ENCODE peak calls at places on chromosomes 4 and X, in four cellular contexts. F is esophagus squamous epithelium; P is activated naive CD8-positive, alpha-beta T cell treated with anti-CD3 and anti-CD28 coated beads, Interleukin-2, amount 50 U/mL, for 24 hours; H is GM23338. E is an unnamed sample.

GRCh38 chr4:6657242-6658203 is 17.0 kb downstream of the MRFAP1 start:
- DNase-seq in F (no peak), P (no peak), H (no peak), E (no peak)

GRCh38 chrX:49934148-49934547 is 11.8 kb downstream of the CLCN5 start:
- DNase-seq in F (no peak), P (no peak), H (no peak), E (no peak)

GRCh38 chrX:16612257-16612987 is 37.5 kb upstream of the S100G start:
- DNase-seq in F (no peak), P (no peak), H (peak), E (no peak)

GRCh38 chr4:130632731-130633604 is 1537.0 kb downstream of the C4orf33 start:
- DNase-seq in F (no peak), P (no peak), H (peak), E (no peak)

GRCh38 chr4:164550989-164551712 is 202.8 kb upstream of the SMIM31 start:
- DNase-seq in F (no peak), P (no peak), H (no peak), E (no peak)

GRCh38 chr4:150773729-150774449 is 191.9 kb downstream of the MAB21L2 start:
- DNase-seq in F (no peak), P (no peak), H (no peak), E (no peak)

GRCh38 chr4:144801731-144802130 is 155.8 kb downstream of the HHIP start:
- DNase-seq in F (no peak), P (no peak), H (no peak), E (no peak)

GRCh38 chr4:6893449-6894085 is 16.1 kb upstream of the TBC1D14 start:
- DNase-seq in F (no peak), P (no peak), H (no peak), E (peak)

GRCh38 chrX:30301977-30302376 is 7.2 kb downstream of the NR0B1 start:
- DNase-seq in F (no peak), P (no peak), H (peak), E (no peak)

GRCh38 chr4:144778364-144778763 is 132.4 kb downstream of the HHIP start:
- DNase-seq in F (no peak), P (no peak), H (no peak), E (no peak)

GRCh38 chr4:114734581-114734980 is 136.0 kb downstream of the UGT8 start:
- DNase-seq in F (no peak), P (no peak), H (peak), E (no peak)

GRCh38 chr4:68129793-68130192 is at the start of gene TMPRSS11F:
- DNase-seq in F (no peak), P (no peak), H (peak), E (no peak)

GRCh38 chr4:101337688-101338087 is 9.6 kb downstream of the PPP3CA start:
- DNase-seq in F (no peak), P (no peak), H (no peak), E (no peak)

GRCh38 chr4:102429553-102429952 is 71.6 kb upstream of the NFKB1 start:
- DNase-seq in F (no peak), P (no peak), H (no peak), E (no peak)

GRCh38 chr4:28436191-28437080 is 1575.8 kb downstream of the STIM2 start:
- DNase-seq in F (no peak), P (no peak), H (peak), E (no peak)

GRCh38 chrX:30831082-30831481 is 58.0 kb downstream of the TAB3 start:
- DNase-seq in F (no peak), P (peak), H (peak), E (no peak)

GRCh38 chr4:151657896-151658295 is 102.9 kb downstream of the GATB start:
- DNase-seq in F (no peak), P (no peak), H (no peak), E (no peak)

GRCh38 chr4:73593631-73594241 is 26.5 kb downstream of the RASSF6 start:
- DNase-seq in F (no peak), P (no peak), H (peak), E (no peak)

GRCh38 chr4:113881256-113881655 is 98.2 kb downstream of the ARSJ start:
- DNase-seq in F (no peak), P (no peak), H (no peak), E (no peak)

GRCh38 chrX:11792461-11793421 is 34.7 kb downstream of the MSL3 start:
- DNase-seq in F (no peak), P (peak), H (no peak), E (no peak)

GRCh38 chr4:155953151-155954117 is at the start of gene CTSO:
- DNase-seq in F (peak), P (peak), H (peak), E (peak)

GRCh38 chr4:23922535-23923115 is 32.8 kb upstream of the PPARGC1A start:
- DNase-seq in F (no peak), P (no peak), H (no peak), E (no peak)

E was measured in ascending aorta.